ENCODE peak calls at places on chromosome 5, in seven cellular contexts. Q is EL, Z is AG10803, W is ovary, C is pancreas, S is sigmoid colon, R is OCI-M1. L is an unnamed sample.

GRCh38 chr5:169494383-169495251 is 89.0 kb upstream of the SPDL1 start:
- DNase-seq in Q (no peak), Z (peak), W (no peak), C (no peak), S (peak), R (no peak), L (no peak)

GRCh38 chr5:53482717-53483638 is 2.5 kb downstream of the FST start:
- DNase-seq in Q (peak), Z (peak), W (peak), C (peak), S (peak), R (peak), L (peak)

GRCh38 chr5:177545487-177546261 is 8.7 kb downstream of the FAM193B start:
- DNase-seq in Q (peak), Z (peak), W (no peak), C (no peak), S (peak), R (peak), L (peak)

GRCh38 chr5:112371054-112371453 is 48.0 kb downstream of the EPB41L4A start:
- DNase-seq in Q (no peak), Z (no peak), W (no peak), C (no peak), S (no peak), R (peak), L (no peak)

GRCh38 chr5:172736524-172737135 is 34.4 kb downstream of the DUSP1 start:
- DNase-seq in Q (no peak), Z (no peak), W (no peak), C (no peak), S (no peak), R (no peak), L (peak)

GRCh38 chr5:88889165-88890069 is 6.4 kb upstream of the MEF2C start:
- DNase-seq in Q (no peak), Z (peak), W (peak), C (peak), S (peak), R (peak), L (peak)

GRCh38 chr5:147445951-147446350 is 63.9 kb downstream of the DPYSL3 start:
- DNase-seq in Q (no peak), Z (no peak), W (no peak), C (no peak), S (no peak), R (no peak), L (no peak)

GRCh38 chr5:89470658-89471057 is 587.7 kb upstream of the MEF2C start:
- DNase-seq in Q (no peak), Z (no peak), W (no peak), C (no peak), S (no peak), R (no peak), L (no peak)

GRCh38 chr5:178336889-178337785 is 104.5 kb upstream of the PHYKPL start:
- DNase-seq in Q (no peak), Z (no peak), W (no peak), C (no peak), S (peak), R (no peak), L (no peak)

GRCh38 chr5:102418531-102418930 is 80.3 kb downstream of the SLCO6A1 start:
- DNase-seq in Q (no peak), Z (no peak), W (no peak), C (no peak), S (no peak), R (no peak), L (no peak)

GRCh38 chr5:157352756-157353340 is 86.9 kb downstream of the CYFIP2 start:
- DNase-seq in Q (no peak), Z (no peak), W (no peak), C (no peak), S (no peak), R (no peak), L (no peak)